ENCODE peak calls at places on chromosome 18, in four cellular contexts. One of them, this sample, is unnamed.

GRCh38 chr18:26103579-26103978 is 13.2 kb upstream of the SS18 start:
- DNase-seq in C1 segment of cervical spinal cord: no peak
- DNase-seq in testis: peak; percentile 32
- DNase-seq in tibial artery: no peak
- DNase-seq in this sample: no peak

GRCh38 chr18:44453505-44453904 is 227.2 kb upstream of the SETBP1 start:
- DNase-seq in C1 segment of cervical spinal cord: no peak
- DNase-seq in testis: no peak
- DNase-seq in tibial artery: no peak
- DNase-seq in this sample: no peak

GRCh38 chr18:22827216-22827615 is 105.9 kb upstream of the RBBP8 start:
- DNase-seq in C1 segment of cervical spinal cord: no peak
- DNase-seq in testis: no peak
- DNase-seq in tibial artery: no peak
- DNase-seq in this sample: no peak

GRCh38 chr18:8349608-8350323 is 259.5 kb upstream of the RAB12 start:
- DNase-seq in C1 segment of cervical spinal cord: no peak
- DNase-seq in testis: no peak
- DNase-seq in tibial artery: no peak
- DNase-seq in this sample: no peak

GRCh38 chr18:13371689-13372404 is 153.3 kb downstream of the LDLRAD4 start:
- DNase-seq in C1 segment of cervical spinal cord: peak; percentile 33
- DNase-seq in testis: no peak
- DNase-seq in tibial artery: no peak
- DNase-seq in this sample: no peak

GRCh38 chr18:60891936-60892335 is 441.3 kb upstream of the CDH20 start:
- DNase-seq in C1 segment of cervical spinal cord: no peak
- DNase-seq in testis: no peak
- DNase-seq in tibial artery: no peak
- DNase-seq in this sample: no peak

GRCh38 chr18:42414756-42415454 is 459.9 kb downstream of the PIK3C3 start:
- DNase-seq in C1 segment of cervical spinal cord: no peak
- DNase-seq in testis: peak; percentile 45
- DNase-seq in tibial artery: no peak
- DNase-seq in this sample: no peak

GRCh38 chr18:2948038-2948437 is 64.9 kb downstream of the LPIN2 start:
- DNase-seq in C1 segment of cervical spinal cord: peak; percentile 32
- DNase-seq in testis: no peak
- DNase-seq in tibial artery: no peak
- DNase-seq in this sample: no peak

GRCh38 chr18:32761231-32761785 is 11.5 kb downstream of the KLHL14 start:
- DNase-seq in C1 segment of cervical spinal cord: no peak
- DNase-seq in testis: no peak
- DNase-seq in tibial artery: no peak
- DNase-seq in this sample: no peak

GRCh38 chr18:76643996-76644395 is 149.0 kb upstream of the ZNF516 start:
- DNase-seq in C1 segment of cervical spinal cord: no peak
- DNase-seq in testis: no peak
- DNase-seq in tibial artery: no peak
- DNase-seq in this sample: no peak

GRCh38 chr18:8947576-8947975 is 154.9 kb upstream of the NDUFV2 start:
- DNase-seq in C1 segment of cervical spinal cord: no peak
- DNase-seq in testis: no peak
- DNase-seq in tibial artery: no peak
- DNase-seq in this sample: no peak

GRCh38 chr18:45817533-45817932 is 7.9 kb upstream of the SIGLEC15 start:
- DNase-seq in C1 segment of cervical spinal cord: no peak
- DNase-seq in testis: no peak
- DNase-seq in tibial artery: no peak
- DNase-seq in this sample: no peak

GRCh38 chr18:41134426-41134825 is 820.6 kb upstream of the PIK3C3 start:
- DNase-seq in C1 segment of cervical spinal cord: no peak
- DNase-seq in testis: no peak
- DNase-seq in tibial artery: no peak
- DNase-seq in this sample: no peak

GRCh38 chr18:79372461-79372860 is 23.3 kb upstream of the NFATC1 start:
- DNase-seq in C1 segment of cervical spinal cord: no peak
- DNase-seq in testis: peak; percentile 12
- DNase-seq in tibial artery: no peak
- DNase-seq in this sample: no peak

GRCh38 chr18:79630266-79631095 is 49.1 kb upstream of the CTDP1 start:
- DNase-seq in C1 segment of cervical spinal cord: no peak
- DNase-seq in testis: peak; percentile 30
- DNase-seq in tibial artery: peak; percentile 43
- DNase-seq in this sample: peak; percentile 8

GRCh38 chr18:24726727-24727539 is 266.5 kb downstream of the HRH4 start:
- DNase-seq in C1 segment of cervical spinal cord: peak; percentile 84
- DNase-seq in testis: peak; percentile 75
- DNase-seq in tibial artery: peak; percentile 80
- DNase-seq in this sample: peak; percentile 63

GRCh38 chr18:44679912-44680270 is 797 bp upstream of the SETBP1 start:
- DNase-seq in C1 segment of cervical spinal cord: peak; percentile 62
- DNase-seq in testis: peak; percentile 77
- DNase-seq in tibial artery: peak; percentile 80
- DNase-seq in this sample: peak; percentile 57